ENCODE peak calls at places on chromosomes 1 and 21, in seven cellular contexts. J is nephron progenitor cell; O is lung; M is fibroblast of lung; V is T follicular helper cell; F is HCT116; H is activated CD4-positive, alpha-beta T cell treated with anti-CD3 and anti-CD28 coated beads for 1 hour. X is an unnamed sample.

GRCh38 chr1:2174348-2175054 is 20.1 kb downstream of the FAAP20 start:
- DNase-seq in J (peak; percentile 78), O (no peak), M (peak; percentile 52), V (no peak), F (peak; percentile 28), H (no peak), X (peak; percentile 7)

GRCh38 chr1:9842781-9843575 is 19.2 kb upstream of the CLSTN1 start:
- DNase-seq in J (no peak), O (no peak), M (peak; percentile 28), V (no peak), F (no peak), H (no peak), X (no peak)

GRCh38 chr1:227343201-227343600 is 24.9 kb upstream of the CDC42BPA start:
- DNase-seq in J (no peak), O (no peak), M (no peak), V (no peak), F (no peak), H (no peak), X (no peak)

GRCh38 chr1:53738205-53739108 is 507 bp downstream of the GLIS1 start:
- DNase-seq in J (peak; percentile 26), O (no peak), M (peak; percentile 39), V (no peak), F (no peak), H (no peak), X (no peak)

GRCh38 chr1:244626709-244627108 is 26.2 kb upstream of the DESI2 start:
- DNase-seq in J (no peak), O (no peak), M (no peak), V (no peak), F (no peak), H (no peak), X (no peak)

GRCh38 chr1:12537906-12538461 is 80.0 kb downstream of the DHRS3 start:
- DNase-seq in J (no peak), O (no peak), M (no peak), V (no peak), F (no peak), H (no peak), X (no peak)

GRCh38 chr1:153916297-153916696 is 6.5 kb downstream of the GATAD2B start:
- DNase-seq in J (no peak), O (no peak), M (no peak), V (no peak), F (no peak), H (no peak), X (no peak)

GRCh38 chr1:201185527-201186128 is 5.0 kb upstream of the IGFN1 start:
- DNase-seq in J (no peak), O (no peak), M (no peak), V (no peak), F (no peak), H (no peak), X (no peak)

GRCh38 chr1:44919387-44919786 is 67.0 kb downstream of the EIF2B3 start:
- DNase-seq in J (no peak), O (no peak), M (peak; percentile 18), V (no peak), F (no peak), H (no peak), X (no peak)

GRCh38 chr1:53931523-53931922 is 14.0 kb downstream of the IFT25 start:
- DNase-seq in J (no peak), O (no peak), M (no peak), V (no peak), F (no peak), H (no peak), X (no peak)

GRCh38 chr1:161177112-161177935 is at the start of gene B4GALT3:
- DNase-seq in J (peak; percentile 98), O (peak; percentile 93), M (peak; percentile 70), V (peak; percentile 88), F (peak; percentile 65), H (peak; percentile 90), X (no peak)

GRCh38 chr1:217134857-217135568 is 411.8 kb upstream of the ESRRG start:
- DNase-seq in J (peak; percentile 44), O (no peak), M (peak; percentile 12), V (no peak), F (no peak), H (no peak), X (no peak)

GRCh38 chr1:150487763-150488115 is 520 bp downstream of the TARS2 start:
- DNase-seq in J (no peak), O (no peak), M (no peak), V (no peak), F (no peak), H (no peak), X (no peak)

GRCh38 chr1:179599623-179600249 is 8.1 kb downstream of the TDRD5 start:
- DNase-seq in J (peak; percentile 16), O (no peak), M (peak; percentile 19), V (no peak), F (peak; percentile 44), H (no peak), X (no peak)

GRCh38 chr1:207286747-207287528 is 34.5 kb upstream of the CD55 start:
- DNase-seq in J (no peak), O (no peak), M (peak; percentile 36), V (no peak), F (no peak), H (no peak), X (no peak)

GRCh38 chr1:61337981-61338848 is 255.9 kb downstream of the NFIA start:
- DNase-seq in J (peak; percentile 28), O (peak; percentile 73), M (peak; percentile 91), V (no peak), F (peak; percentile 73), H (no peak), X (peak; percentile 64)

GRCh38 chr1:91774520-91775203 is 111.3 kb downstream of the TGFBR3 start:
- DNase-seq in J (no peak), O (no peak), M (peak; percentile 75), V (no peak), F (no peak), H (no peak), X (no peak)

GRCh38 chr1:182143825-182144661 is 82.5 kb upstream of the ZNF648 start:
- DNase-seq in J (peak; percentile 37), O (peak; percentile 70), M (peak; percentile 72), V (no peak), F (no peak), H (no peak), X (peak; percentile 82)

GRCh38 chr1:14987829-14988603 is 165.5 kb upstream of the TMEM51 start:
- DNase-seq in J (no peak), O (no peak), M (no peak), V (no peak), F (no peak), H (no peak), X (no peak)

GRCh38 chr1:230867119-230867902 is 1.0 kb downstream of the C1orf198 start:
- DNase-seq in J (no peak), O (no peak), M (no peak), V (no peak), F (no peak), H (no peak), X (no peak)

GRCh38 chr1:28915036-28915895 is 897 bp downstream of the EPB41 start:
- DNase-seq in J (no peak), O (no peak), M (peak; percentile 56), V (peak; percentile 9), F (no peak), H (peak; percentile 20), X (no peak)

GRCh38 chr1:173469656-173470055 is 7.5 kb upstream of the PRDX6 start:
- DNase-seq in J (no peak), O (no peak), M (no peak), V (no peak), F (no peak), H (no peak), X (no peak)

GRCh38 chr1:28887835-28888682 is 26.3 kb upstream of the EPB41 start:
- DNase-seq in J (peak; percentile 30), O (no peak), M (peak; percentile 27), V (no peak), F (no peak), H (no peak), X (no peak)

GRCh38 chr21:36718951-36719501 is 20.1 kb downstream of the SIM2 start:
- DNase-seq in J (no peak), O (no peak), M (no peak), V (no peak), F (peak; percentile 52), H (no peak), X (no peak)

GRCh38 chr1:210558302-210558701 is 229.6 kb downstream of the HHAT start:
- DNase-seq in J (no peak), O (no peak), M (peak; percentile 51), V (no peak), F (no peak), H (no peak), X (no peak)

GRCh38 chr21:46171996-46172862 is 12.0 kb downstream of the SPATC1L start:
- DNase-seq in J (no peak), O (no peak), M (no peak), V (no peak), F (no peak), H (peak; percentile 0), X (no peak)

GRCh38 chr1:180791806-180792205 is 120.9 kb upstream of the KIAA1614 start:
- DNase-seq in J (no peak), O (no peak), M (peak; percentile 38), V (no peak), F (no peak), H (no peak), X (no peak)

GRCh38 chr1:24621121-24621520 is 22.0 kb upstream of the SRRM1 start:
- DNase-seq in J (no peak), O (no peak), M (no peak), V (no peak), F (no peak), H (no peak), X (no peak)

GRCh38 chr1:8194481-8195227 is 123.3 kb upstream of the SLC45A1 start:
- DNase-seq in J (no peak), O (no peak), M (peak; percentile 61), V (no peak), F (peak; percentile 87), H (no peak), X (no peak)

GRCh38 chr1:235632538-235633219 is 16.9 kb downstream of the GNG4 start:
- DNase-seq in J (no peak), O (no peak), M (peak; percentile 80), V (no peak), F (no peak), H (no peak), X (peak; percentile 14)

GRCh38 chr1:205144046-205144720 is 22.4 kb upstream of the RBBP5 start:
- DNase-seq in J (no peak), O (no peak), M (no peak), V (no peak), F (no peak), H (no peak), X (no peak)

GRCh38 chr1:205440476-205441317 is 15.1 kb downstream of the BLACAT1 start:
- DNase-seq in J (peak; percentile 45), O (peak; percentile 75), M (peak; percentile 72), V (peak; percentile 45), F (peak; percentile 85), H (peak; percentile 43), X (no peak)

GRCh38 chr1:227192163-227192562 is 126.1 kb downstream of the CDC42BPA start:
- DNase-seq in J (no peak), O (peak; percentile 29), M (peak; percentile 95), V (no peak), F (no peak), H (no peak), X (peak; percentile 89)

GRCh38 chr1:191707288-191707687 is 451.0 kb upstream of the RGS18 start:
- DNase-seq in J (no peak), O (no peak), M (peak; percentile 44), V (no peak), F (no peak), H (no peak), X (no peak)

GRCh38 chr1:74235153-74235552 is at the start of gene TNNI3K:
- DNase-seq in J (no peak), O (no peak), M (no peak), V (no peak), F (no peak), H (no peak), X (no peak)